ENCODE peak calls at places on chromosome 16, in four cellular contexts. One of them, this sample, is unnamed.

GRCh38 chr16:84737658-84738057 is 37.9 kb downstream of the USP10 start:
- DNase-seq in thyroid gland: peak; percentile 76
- DNase-seq in activated CD8-positive, alpha-beta memory T cell treated with anti-CD3 and anti-CD28 coated beads for 48 hours: no peak
- DNase-seq in GM03348: no peak
- DNase-seq in this sample: no peak

GRCh38 chr16:85329999-85330693 is 217.9 kb upstream of the CIBAR2 start:
- DNase-seq in thyroid gland: no peak
- DNase-seq in activated CD8-positive, alpha-beta memory T cell treated with anti-CD3 and anti-CD28 coated beads for 48 hours: no peak
- DNase-seq in GM03348: no peak
- DNase-seq in this sample: peak; percentile 76

GRCh38 chr16:72791786-72792185 is 256.1 kb downstream of the ZFHX3 start:
- DNase-seq in thyroid gland: no peak
- DNase-seq in activated CD8-positive, alpha-beta memory T cell treated with anti-CD3 and anti-CD28 coated beads for 48 hours: no peak
- DNase-seq in GM03348: no peak
- DNase-seq in this sample: peak; percentile 62

GRCh38 chr16:61580579-61580978 is 455.7 kb downstream of the CDH8 start:
- DNase-seq in thyroid gland: no peak
- DNase-seq in activated CD8-positive, alpha-beta memory T cell treated with anti-CD3 and anti-CD28 coated beads for 48 hours: no peak
- DNase-seq in GM03348: no peak
- DNase-seq in this sample: no peak

GRCh38 chr16:87540072-87540976 is 47.5 kb upstream of the ZCCHC14 start:
- DNase-seq in thyroid gland: no peak
- DNase-seq in activated CD8-positive, alpha-beta memory T cell treated with anti-CD3 and anti-CD28 coated beads for 48 hours: no peak
- DNase-seq in GM03348: no peak
- DNase-seq in this sample: no peak

GRCh38 chr16:88416686-88417085 is 33.9 kb downstream of the ZNF469 start:
- DNase-seq in thyroid gland: no peak
- DNase-seq in activated CD8-positive, alpha-beta memory T cell treated with anti-CD3 and anti-CD28 coated beads for 48 hours: no peak
- DNase-seq in GM03348: no peak
- DNase-seq in this sample: no peak

GRCh38 chr16:46482895-46483294 is 138.3 kb downstream of the SHCBP1 start:
- DNase-seq in thyroid gland: no peak
- DNase-seq in activated CD8-positive, alpha-beta memory T cell treated with anti-CD3 and anti-CD28 coated beads for 48 hours: no peak
- DNase-seq in GM03348: no peak
- DNase-seq in this sample: no peak

GRCh38 chr16:54712866-54713265 is 217.8 kb upstream of the IRX5 start:
- DNase-seq in thyroid gland: no peak
- DNase-seq in activated CD8-positive, alpha-beta memory T cell treated with anti-CD3 and anti-CD28 coated beads for 48 hours: no peak
- DNase-seq in GM03348: no peak
- DNase-seq in this sample: no peak

GRCh38 chr16:4372315-4372577 is 598 bp downstream of the VASN start:
- DNase-seq in thyroid gland: no peak
- DNase-seq in activated CD8-positive, alpha-beta memory T cell treated with anti-CD3 and anti-CD28 coated beads for 48 hours: no peak
- DNase-seq in GM03348: no peak
- DNase-seq in this sample: no peak

GRCh38 chr16:81517630-81518438 is 73.2 kb downstream of the CMIP start:
- DNase-seq in thyroid gland: no peak
- DNase-seq in activated CD8-positive, alpha-beta memory T cell treated with anti-CD3 and anti-CD28 coated beads for 48 hours: no peak
- DNase-seq in GM03348: peak; percentile 89
- DNase-seq in this sample: peak; percentile 94

GRCh38 chr16:53530046-53530445 is 27.0 kb upstream of the AKTIP start:
- DNase-seq in thyroid gland: no peak
- DNase-seq in activated CD8-positive, alpha-beta memory T cell treated with anti-CD3 and anti-CD28 coated beads for 48 hours: no peak
- DNase-seq in GM03348: no peak
- DNase-seq in this sample: no peak

GRCh38 chr16:716250-716607 is 1.3 kb downstream of the METRN start:
- DNase-seq in thyroid gland: peak; percentile 81
- DNase-seq in activated CD8-positive, alpha-beta memory T cell treated with anti-CD3 and anti-CD28 coated beads for 48 hours: no peak
- DNase-seq in GM03348: peak; percentile 29
- DNase-seq in this sample: peak; percentile 98

GRCh38 chr16:85149776-85150175 is 37.5 kb upstream of the CIBAR2 start:
- DNase-seq in thyroid gland: peak; percentile 85
- DNase-seq in activated CD8-positive, alpha-beta memory T cell treated with anti-CD3 and anti-CD28 coated beads for 48 hours: no peak
- DNase-seq in GM03348: no peak
- DNase-seq in this sample: peak; percentile 57

GRCh38 chr16:69479806-69480205 is 55.4 kb downstream of the CYB5B start:
- DNase-seq in thyroid gland: no peak
- DNase-seq in activated CD8-positive, alpha-beta memory T cell treated with anti-CD3 and anti-CD28 coated beads for 48 hours: no peak
- DNase-seq in GM03348: no peak
- DNase-seq in this sample: no peak

GRCh38 chr16:67191410-67191994 is 453 bp upstream of the E2F4 start:
- DNase-seq in thyroid gland: no peak
- DNase-seq in activated CD8-positive, alpha-beta memory T cell treated with anti-CD3 and anti-CD28 coated beads for 48 hours: no peak
- DNase-seq in GM03348: no peak
- DNase-seq in this sample: no peak